ENCODE peak calls at places on chromosomes 11 and 22, in four cellular contexts. I is CD8-positive, alpha-beta T cell; T is cardiac muscle cell; H is neuronal stem cell. M is an unnamed sample. For H3K9me3, the result is how much of the 10 kb centered on the place peaks cover.

GRCh38 chr11:91489989-91490388 is 734.6 kb upstream of the FAT3 start:
- DNase-seq in H (no peak), T (no peak), I (no peak), M (no peak)

GRCh38 chr11:12792590-12792989 is 118.4 kb downstream of the TEAD1 start:
- DNase-seq in I (no peak), H (no peak), T (peak), M (no peak)

GRCh38 chr22:36817429-36817783 is 571 bp upstream of the PVALB start:
- DNase-seq in I (no peak), H (no peak), T (no peak), M (no peak)

GRCh38 chr11:10459029-10459970 is 4.2 kb downstream of the AMPD3 start:
- DNase-seq in H (no peak), I (peak), T (peak), M (peak)

GRCh38 chr11:76307416-76307815 is 73.5 kb downstream of the THAP12 start:
- DNase-seq in T (no peak), H (no peak), I (no peak), M (no peak)

GRCh38 chr11:85086511-85087284 is 540.4 kb downstream of the DLG2 start:
- DNase-seq in H (no peak), I (no peak), T (no peak), M (no peak)

GRCh38 chr22:33354928-33355327 is 296.7 kb upstream of the SYN3 start:
- DNase-seq in H (no peak), I (no peak), T (no peak), M (no peak)

GRCh38 chr11:12842933-12843636 is 166.0 kb upstream of the RASSF10 start:
- DNase-seq in H (peak), T (peak), I (no peak), M (no peak)

GRCh38 chr11:119065369-119065768 is 2.2 kb upstream of the VPS11 start:
- DNase-seq in T (peak), I (peak), H (no peak), M (peak)

GRCh38 chr11:37657645-37658044 is 1059.6 kb upstream of the RAG2 start:
- DNase-seq in H (no peak), I (no peak), T (peak), M (no peak)

GRCh38 chr22:40270748-40271373 is 75.4 kb upstream of the ADSL start:
- DNase-seq in T (no peak), H (no peak), I (no peak), M (no peak)

GRCh38 chr22:24951942-24952836 is at the start of gene KIAA1671:
- DNase-seq in I (peak), T (peak), H (peak), M (peak)

GRCh38 chr22:45878901-45879551 is 97.9 kb downstream of the WNT7B start:
- DNase-seq in T (no peak), I (no peak), H (no peak), M (no peak)

GRCh38 chr11:57197762-57198161 is 16.0 kb downstream of the LRRC55 start:
- DNase-seq in H (no peak), T (no peak), I (no peak), M (no peak)

GRCh38 chr22:31286360-31287255 is 5.7 kb downstream of the PIK3IP1 start:
- DNase-seq in I (peak), H (no peak), T (no peak), M (peak)

GRCh38 chr11:120172921-120173705 is 35.2 kb upstream of the TRIM29 start:
- DNase-seq in I (no peak), H (no peak), T (no peak), M (no peak)

GRCh38 chr11:63905179-63905578 is 11.8 kb downstream of the RCOR2 start:
- DNase-seq in T (no peak), I (no peak), H (no peak), M (no peak)

GRCh38 chr11:128956401-128957203 is 13.9 kb upstream of the TP53AIP1 start:
- DNase-seq in H (peak), I (no peak), T (peak), M (no peak)

GRCh38 chr22:40415531-40416266 is 45.3 kb downstream of the SGSM3 start:
- DNase-seq in I (no peak), T (peak), H (no peak), M (no peak)

GRCh38 chr22:17492247-17492646 is 71.1 kb upstream of the SLC25A18 start:
- DNase-seq in I (no peak), H (no peak), T (no peak), M (no peak)

GRCh38 chr22:38707346-38707745 is 1.6 kb downstream of the GTPBP1 start:
- DNase-seq in H (no peak), I (no peak), T (peak), M (no peak)

GRCh38 chr11:75576445-75577049 is 14.5 kb downstream of the SERPINH1 start:
- DNase-seq in I (no peak), T (peak), H (no peak), M (no peak)

GRCh38 chr22:41661088-41661487 is 27.6 kb downstream of the SNU13 start:
- DNase-seq in I (no peak), T (no peak), H (no peak), M (no peak)

GRCh38 chr22:20155330-20156041 is 4.6 kb upstream of the CCDC188 start:
- DNase-seq in H (no peak), T (peak), I (no peak), M (no peak)

GRCh38 chr11:112478806-112479205 is 218.1 kb upstream of the PLET1 start:
- DNase-seq in T (no peak), H (no peak), I (no peak), M (no peak)

GRCh38 chr11:106231591-106231990 is 154.1 kb downstream of the AASDHPPT start:
- DNase-seq in T (peak), H (no peak), I (no peak), M (no peak)

GRCh38 chr22:19787849-19788141 is 27.2 kb downstream of the TBX1 start:
- DNase-seq in H (no peak), I (no peak), T (no peak), M (no peak)

GRCh38 chr11:68632802-68633201 is 51.5 kb upstream of the GAL start:
- DNase-seq in I (peak), T (peak), H (peak), M (peak)

GRCh38 chr22:26471522-26471921 is 12.1 kb downstream of the HPS4 start:
- DNase-seq in T (no peak), H (no peak), I (no peak), M (no peak)

GRCh38 chr22:44380716-44381500 is 68.2 kb upstream of the SHISAL1 start:
- DNase-seq in T (no peak), H (no peak), I (no peak), M (no peak)

GRCh38 chr22:43240614-43241013 is 53.7 kb upstream of the TTLL12 start:
- DNase-seq in I (no peak), H (no peak), T (no peak), M (no peak)

GRCh38 chr11:118462178-118462577 is 25.9 kb downstream of the KMT2A start:
- DNase-seq in T (no peak), H (no peak), I (no peak), M (no peak)

GRCh38 chr22:49047461-49047860 is 780.2 kb downstream of the BRD1 start:
- DNase-seq in T (no peak), I (no peak), H (no peak), M (no peak)

GRCh38 chr22:49044776-49045175 is 782.9 kb downstream of the BRD1 start:
- DNase-seq in I (no peak), T (no peak), H (no peak), M (no peak)

GRCh38 chr22:49045276-49045675 is 782.4 kb downstream of the BRD1 start:
- DNase-seq in H (no peak), I (no peak), T (no peak), M (no peak)

GRCh38 chr22:49046546-49047305 is 780.9 kb downstream of the BRD1 start:
- DNase-seq in H (peak), I (no peak), T (no peak), M (no peak)

DNA sequence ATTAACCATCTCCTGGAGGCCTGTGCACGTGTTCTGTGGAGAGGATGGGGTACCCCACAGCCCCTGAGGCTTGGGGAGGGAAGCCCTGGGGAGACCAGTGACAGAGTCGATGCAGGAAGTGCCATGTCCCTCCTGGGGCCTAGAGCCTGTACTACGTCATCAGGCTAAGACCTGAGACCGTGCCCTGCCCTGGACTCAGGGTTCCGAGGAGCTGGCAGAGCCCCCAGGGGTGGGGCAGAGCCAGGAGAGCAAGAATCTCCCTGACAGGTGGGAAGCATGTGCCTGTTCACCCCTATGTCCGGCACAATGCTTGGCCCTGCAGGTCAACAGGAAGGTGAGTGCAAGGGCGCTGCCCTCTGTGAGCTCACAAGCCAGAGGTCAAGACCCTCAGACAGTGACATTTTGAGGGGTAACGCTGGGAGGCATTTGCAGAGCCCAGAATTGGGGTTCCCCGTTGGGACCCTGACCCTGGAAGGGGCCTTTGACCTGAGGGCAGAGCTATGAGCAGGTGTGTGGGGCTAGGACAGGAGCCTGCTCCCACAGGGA is 781.6 kb downstream of the BRD1 start:
- DNase-seq in I (no peak), H (no peak), T (no peak), M (no peak)
- H3K9me3 ChIP-seq in I (under half), H (under half), T (under half), M (under half)

GRCh38 chr11:2644844-2645778 is 54.7 kb downstream of the KCNQ1OT1 start:
- DNase-seq in T (no peak), I (no peak), H (no peak), M (no peak)

GRCh38 chr11:2643746-2644145 is 56.0 kb downstream of the KCNQ1OT1 start:
- DNase-seq in I (no peak), H (no peak), T (no peak), M (no peak)

GRCh38 chr11:2645779-2646118 is 54.0 kb downstream of the KCNQ1OT1 start:
- DNase-seq in T (no peak), H (no peak), I (no peak), M (no peak)

GRCh38 chr11:2647167-2647566 is 52.6 kb downstream of the KCNQ1OT1 start:
- DNase-seq in I (no peak), H (no peak), T (no peak), M (no peak)

GRCh38 chr11:2641623-2642022 is 58.2 kb downstream of the KCNQ1OT1 start:
- DNase-seq in I (no peak), H (no peak), T (no peak), M (no peak)
- H3K9me3 ChIP-seq in I (under half), H (under half), T (under half), M (under half)

GRCh38 chr22:47398491-47398890 is 636.0 kb downstream of the TBC1D22A start:
- DNase-seq in T (no peak), I (no peak), H (no peak), M (no peak)
- H3K9me3 ChIP-seq in T (under half), I (under half), H (under half), M (under half)

GRCh38 chr11:134849833-134850232 is 437.8 kb upstream of the B3GAT1 start:
- DNase-seq in I (no peak), H (no peak), T (no peak), M (no peak)

GRCh38 chr11:134843735-134844134 is 431.7 kb upstream of the B3GAT1 start:
- DNase-seq in T (no peak), H (no peak), I (no peak), M (no peak)

GRCh38 chr11:134844838-134845237 is 432.8 kb upstream of the B3GAT1 start:
- DNase-seq in H (no peak), I (no peak), T (no peak), M (no peak)

GRCh38 chr11:134845474-134846435 is 433.7 kb upstream of the B3GAT1 start:
- DNase-seq in I (no peak), T (no peak), H (no peak), M (no peak)

DNA sequence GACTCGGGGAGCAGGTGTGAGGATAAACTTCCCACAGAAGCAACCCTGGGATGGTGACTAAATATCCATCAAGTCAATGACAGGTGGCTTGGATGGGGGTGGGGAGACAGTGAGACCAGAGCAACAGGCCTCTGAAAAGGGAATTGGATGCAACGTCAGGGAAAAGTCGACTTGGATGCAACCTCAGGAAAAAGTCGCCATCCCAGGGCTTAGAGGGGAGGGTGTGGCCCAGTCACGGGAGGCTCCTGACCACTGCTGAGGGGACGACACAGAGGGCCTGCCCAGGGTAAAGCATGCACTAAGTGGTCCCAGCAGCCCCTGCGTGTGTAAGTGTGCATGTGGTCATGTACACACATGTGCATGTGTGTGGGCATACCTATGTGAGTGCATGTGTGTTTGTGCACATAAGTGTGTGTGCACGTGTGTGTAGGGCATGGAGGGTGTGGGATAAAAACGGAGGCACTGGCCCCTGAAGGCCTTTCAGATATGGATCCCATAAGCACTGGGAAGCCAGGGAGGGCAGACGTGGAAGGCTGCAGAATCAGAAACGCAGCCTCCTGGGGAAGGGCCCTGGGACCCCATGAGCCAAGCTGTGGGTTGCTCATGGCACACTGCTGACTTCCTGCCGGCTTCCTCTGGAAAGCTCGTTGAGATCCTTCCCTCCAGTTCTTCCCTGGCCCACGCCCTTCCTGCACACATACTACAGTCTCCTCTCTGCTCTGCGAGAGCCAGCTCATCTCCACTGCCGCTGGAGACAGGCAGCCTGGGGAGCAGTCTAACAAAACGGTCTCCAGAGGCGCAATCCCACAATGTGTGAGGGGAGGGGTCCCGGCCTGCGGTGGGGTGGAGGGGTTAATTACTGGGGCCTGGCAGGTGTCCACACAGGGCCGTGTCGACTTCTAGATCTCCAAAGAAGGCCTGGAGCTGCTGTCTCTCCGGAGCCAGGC is 435.0 kb upstream of the B3GAT1 start:
- DNase-seq in I (no peak), H (no peak), T (no peak), M (no peak)
- H3K9me3 ChIP-seq in I (under half), H (under half), T (under half), M (under half)

GRCh38 chr22:48356731-48357130 is 1470.9 kb downstream of the BRD1 start:
- DNase-seq in I (no peak), T (no peak), H (no peak), M (no peak)
- H3K9me3 ChIP-seq in I (under half), T (under half), H (under half), M (under half)

DNA sequence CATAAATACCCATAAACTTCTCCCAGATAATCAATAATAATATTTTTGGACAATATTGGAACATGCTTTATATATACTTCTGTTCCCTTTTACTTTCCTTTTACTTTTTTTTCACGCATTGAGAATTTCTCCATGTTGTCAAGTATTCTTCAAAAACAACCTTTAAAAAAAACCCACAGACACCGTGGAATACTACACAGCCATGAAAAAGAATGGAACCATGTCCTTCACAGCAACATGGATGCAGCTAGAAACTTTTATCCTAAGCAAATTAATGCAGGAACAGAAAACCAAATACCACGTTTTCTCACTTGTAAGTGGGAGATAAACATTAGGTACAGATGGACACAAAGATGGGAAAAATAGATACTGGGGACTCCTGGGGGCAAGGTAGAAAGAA is 854.7 kb downstream of the TBC1D22A start:
- DNase-seq in I (no peak), H (no peak), T (no peak), M (no peak)
- H3K9me3 ChIP-seq in I (under half), H (under half), T (under half), M (under half)

GRCh38 chr11:69778373-69778772 is 3.2 kb upstream of the FGF4 start:
- DNase-seq in I (no peak), H (no peak), T (no peak), M (no peak)
- H3K9me3 ChIP-seq in I (under half), H (under half), T (under half), M (under half)

DNA sequence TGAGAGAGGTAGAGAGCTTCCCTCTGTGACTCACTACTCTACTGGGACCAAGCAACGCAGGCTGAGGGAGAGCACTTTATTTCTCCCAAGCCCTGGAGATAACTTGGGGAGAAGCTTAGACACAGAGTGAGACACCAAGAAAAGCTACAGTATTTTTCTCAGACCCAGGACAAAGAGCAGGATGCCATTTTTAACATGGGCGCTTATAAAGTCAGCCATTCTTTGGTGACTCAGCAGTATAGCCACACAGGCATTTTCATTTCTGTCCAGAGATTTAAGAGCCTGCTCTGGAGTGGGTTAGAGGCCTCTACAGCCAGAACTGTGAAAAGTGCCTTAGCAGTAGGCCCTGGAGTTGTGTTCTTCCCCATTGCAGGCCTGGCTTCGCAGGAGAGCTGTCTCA is 55.0 kb upstream of the GLYAT start:
- DNase-seq in H (no peak), I (no peak), T (no peak), M (no peak)
- H3K9me3 ChIP-seq in H (under half), I (under half), T (under half), M (under half)

DNA sequence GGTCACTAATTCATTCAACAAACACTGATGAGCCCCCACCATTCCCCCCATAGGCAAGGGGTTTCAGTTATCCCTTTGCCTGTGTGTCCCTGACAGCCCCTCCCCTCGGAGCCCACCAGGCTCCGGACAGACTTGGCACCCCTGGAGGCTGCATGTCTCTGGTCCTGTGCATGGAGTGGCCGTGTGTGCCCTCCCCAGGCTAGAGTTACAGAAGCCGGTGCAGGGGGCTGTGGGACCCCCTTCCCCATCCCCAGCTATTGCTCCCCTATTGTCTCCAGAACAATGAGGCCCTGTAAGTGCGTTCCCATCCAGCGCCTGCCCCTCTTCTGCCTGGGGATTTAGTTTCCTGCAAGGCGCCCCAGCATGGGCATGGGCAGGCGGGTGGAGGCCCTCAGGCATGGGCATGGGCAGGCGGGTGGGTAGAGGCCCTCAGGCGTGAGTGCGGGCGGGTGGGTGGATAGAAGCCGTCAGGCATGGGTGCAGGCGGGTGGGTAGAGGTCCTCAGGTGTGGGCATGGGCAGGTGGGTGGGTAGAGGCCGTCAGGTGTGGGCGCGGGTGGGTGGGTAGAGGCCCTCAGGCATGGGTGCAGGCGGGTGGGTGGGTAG is 1.5 kb downstream of the MUC2 start:
- DNase-seq in I (no peak), H (no peak), T (no peak), M (no peak)
- H3K9me3 ChIP-seq in I (under half), H (under half), T (under half), M (under half)

GRCh38 chr22:49023879-49024774 is 803.5 kb downstream of the BRD1 start:
- DNase-seq in H (no peak), T (no peak), I (no peak), M (no peak)
- H3K9me3 ChIP-seq in H (under half), T (under half), I (under half), M (under half)